ENCODE peak calls at places on chromosomes 5 and 9, in six cellular contexts. C is upper lobe of left lung, N is GM12865, E is ecto neural progenitor cell, L is AG08395, T is Right ventricle myocardium inferior. B is an unnamed sample.

GRCh38 chr5:151509231-151509630 is 61.8 kb downstream of the SLC36A1 start:
- DNase-seq in N (no peak), E (no peak), T (no peak), L (no peak), C (no peak), B (no peak)

GRCh38 chr5:74848553-74849025 is 17.6 kb downstream of the FAM169A start:
- DNase-seq in E (no peak), L (no peak), C (no peak), T (no peak), N (no peak), B (no peak)

GRCh38 chr5:54455413-54456157 is at the start of gene HSPB3:
- DNase-seq in C (no peak), L (peak; percentile 76), T (peak; percentile 80), N (no peak), E (no peak), B (no peak)

GRCh38 chr5:133298447-133298846 is 246.6 kb downstream of the HSPA4 start:
- DNase-seq in N (no peak), E (no peak), C (no peak), T (no peak), L (no peak), B (no peak)

GRCh38 chr9:134240371-134240770 is 76.0 kb upstream of the RNU6ATAC start:
- DNase-seq in N (no peak), T (peak; percentile 64), L (no peak), E (no peak), C (no peak), B (no peak)

GRCh38 chr5:88236866-88237642 is 31.6 kb downstream of the TMEM161B start:
- DNase-seq in T (no peak), E (no peak), C (no peak), N (no peak), L (peak; percentile 11), B (no peak)

GRCh38 chr9:19550009-19550408 is 141.2 kb downstream of the ACER2 start:
- DNase-seq in L (no peak), T (no peak), N (peak; percentile 33), E (no peak), C (no peak), B (no peak)

GRCh38 chr9:134422301-134422700 is 96.0 kb downstream of the RXRA start:
- DNase-seq in E (no peak), C (peak; percentile 48), T (no peak), L (peak; percentile 70), N (no peak), B (no peak)

GRCh38 chr5:172658869-172659513 is 17.9 kb downstream of the NEURL1B start:
- DNase-seq in E (no peak), T (peak; percentile 83), N (no peak), L (no peak), C (no peak), B (no peak)

GRCh38 chr9:112887377-112887776 is 3.3 kb downstream of the SLC46A2 start:
- DNase-seq in T (no peak), N (peak; percentile 14), L (no peak), C (no peak), E (no peak), B (peak; percentile 31)

GRCh38 chr9:77793909-77794308 is 145.8 kb upstream of the GNA14 start:
- DNase-seq in L (peak; percentile 35), T (no peak), N (no peak), C (no peak), E (no peak), B (no peak)

GRCh38 chr5:124963236-124963929 is 216.9 kb upstream of the ZNF608 start:
- DNase-seq in E (peak; percentile 55), C (peak; percentile 74), L (peak; percentile 49), T (no peak), N (no peak), B (no peak)

GRCh38 chr5:160556886-160557285 is 135.2 kb downstream of the PTTG1 start:
- DNase-seq in C (no peak), E (no peak), L (peak; percentile 61), T (no peak), N (no peak), B (no peak)

GRCh38 chr5:177396807-177397206 is 3.7 kb downstream of the PFN3 start:
- DNase-seq in T (no peak), N (no peak), C (peak; percentile 56), E (no peak), L (no peak), B (no peak)

GRCh38 chr5:59484618-59485017 is 408.9 kb downstream of the PDE4D start:
- DNase-seq in T (no peak), C (no peak), L (no peak), E (no peak), N (peak; percentile 12), B (no peak)

GRCh38 chr5:30368064-30368463 is 825.4 kb upstream of the CDH6 start:
- DNase-seq in C (no peak), L (no peak), E (no peak), N (no peak), T (no peak), B (no peak)

GRCh38 chr9:131366745-131367401 is 27.0 kb upstream of the PRRC2B start:
- DNase-seq in C (no peak), N (no peak), L (peak; percentile 38), E (no peak), T (no peak), B (peak; percentile 43)

GRCh38 chr5:178458140-178458539 is 132.1 kb downstream of the COL23A1 start:
- DNase-seq in N (no peak), T (no peak), L (no peak), C (no peak), E (peak; percentile 14), B (no peak)

GRCh38 chr9:82188817-82189216 is 200.2 kb downstream of the SPATA31D1 start:
- DNase-seq in L (no peak), T (no peak), C (no peak), N (peak; percentile 6), E (no peak), B (no peak)

GRCh38 chr5:72624641-72625236 is 117.5 kb upstream of the ZNF366 start:
- DNase-seq in C (no peak), E (no peak), T (peak; percentile 43), N (no peak), L (peak; percentile 79), B (no peak)

GRCh38 chr9:20693068-20693467 is 9.0 kb downstream of the FOCAD start:
- DNase-seq in T (no peak), E (no peak), C (no peak), N (no peak), L (no peak), B (no peak)

GRCh38 chr5:135264451-135265445 is 134.3 kb downstream of the MACROH2A1 start:
- DNase-seq in C (peak; percentile 62), L (no peak), N (no peak), E (no peak), T (no peak), B (no peak)

GRCh38 chr5:155815248-155815647 is 511.7 kb upstream of the SGCD start:
- DNase-seq in E (no peak), L (no peak), T (no peak), C (no peak), N (no peak), B (no peak)

GRCh38 chr9:113772121-113772885 is 103.8 kb upstream of the ZNF618 start:
- DNase-seq in C (no peak), L (peak; percentile 37), T (no peak), N (no peak), E (no peak), B (no peak)

GRCh38 chr9:12774861-12775367 is at the start of gene LURAP1L:
- DNase-seq in L (peak; percentile 64), E (peak; percentile 53), T (no peak), N (no peak), C (no peak), B (no peak)

GRCh38 chr9:92609142-92609500 is 60.8 kb downstream of the IPPK start:
- DNase-seq in T (no peak), L (peak; percentile 33), N (no peak), C (no peak), E (peak; percentile 71), B (no peak)

GRCh38 chr9:90903731-90904422 is 102.3 kb downstream of the SYK start:
- DNase-seq in E (no peak), C (no peak), N (no peak), L (no peak), T (no peak), B (no peak)

GRCh38 chr5:146082798-146083197 is 22.6 kb downstream of the PLAC8L1 start:
- DNase-seq in L (no peak), T (no peak), N (peak; percentile 61), C (no peak), E (no peak), B (no peak)

GRCh38 chr9:129312731-129313130 is 134.7 kb upstream of the IER5L start:
- DNase-seq in C (no peak), T (no peak), L (no peak), N (no peak), E (no peak), B (no peak)

GRCh38 chr5:33929925-33930690 is 6.1 kb upstream of the RXFP3 start:
- DNase-seq in E (no peak), T (no peak), L (no peak), C (no peak), N (peak; percentile 43), B (no peak)

GRCh38 chr5:134131578-134132350 is 17.3 kb downstream of the TCF7 start:
- DNase-seq in N (no peak), T (peak; percentile 45), L (no peak), E (no peak), C (no peak), B (no peak)

GRCh38 chr5:166018716-166019115 is 2272.7 kb upstream of the WWC1 start:
- DNase-seq in E (no peak), N (no peak), C (no peak), T (no peak), L (no peak), B (no peak)

GRCh38 chr9:18274693-18275092 is 199.3 kb upstream of the ADAMTSL1 start:
- DNase-seq in E (no peak), N (no peak), C (no peak), T (no peak), L (no peak), B (no peak)

GRCh38 chr5:174187001-174187400 is 141.5 kb downstream of the NSG2 start:
- DNase-seq in C (no peak), N (no peak), T (no peak), L (no peak), E (peak; percentile 41), B (no peak)

GRCh38 chr5:66209350-66209749 is 65.2 kb downstream of the SREK1 start:
- DNase-seq in L (no peak), E (no peak), T (no peak), C (no peak), N (no peak), B (no peak)

GRCh38 chr9:133804199-133804598 is 66.0 kb upstream of the SARDH start:
- DNase-seq in N (no peak), L (no peak), T (no peak), C (peak; percentile 79), E (no peak), B (no peak)

B was measured in NAMALWA.